ENCODE peak calls at places on chromosomes 12 and 14, in five cellular contexts. T is fibroblast of mammary gland, S is sigmoid colon, E is cardiac fibroblast, N is astrocyte of the spinal cord. L is an unnamed sample.

GRCh38 chr14:25136811-25137210 is 86.9 kb upstream of the STXBP6 start:
- DNase-seq in N (no peak), S (no peak), T (no peak), E (no peak), L (no peak)

GRCh38 chr12:131190965-131191364 is 237.3 kb downstream of the ADGRD1 start:
- DNase-seq in N (no peak), S (no peak), E (no peak), T (no peak), L (no peak)

GRCh38 chr12:52372216-52373154 is 5.2 kb upstream of the KRT85 start:
- DNase-seq in T (peak), S (peak), E (peak), N (peak), L (peak)

GRCh38 chr12:53937596-53938275 is 895 bp upstream of the HOXC13 start:
- DNase-seq in N (no peak), E (no peak), T (no peak), S (no peak), L (no peak)

GRCh38 chr12:39145175-39145999 is 240.0 kb upstream of the CPNE8 start:
- DNase-seq in S (peak), N (peak), T (peak), E (peak), L (peak)

GRCh38 chr14:42192659-42193425 is 586.2 kb downstream of the LRFN5 start:
- DNase-seq in T (peak), N (peak), S (no peak), E (peak), L (peak)

GRCh38 chr12:58819945-58820344 is 100.4 kb downstream of the LRIG3 start:
- DNase-seq in E (no peak), T (peak), S (no peak), N (peak), L (no peak)

GRCh38 chr12:120444676-120445075 is 1.5 kb downstream of the TRIAP1 start:
- DNase-seq in T (no peak), S (no peak), N (no peak), E (no peak), L (no peak)

GRCh38 chr14:101791919-101792572 is 30.5 kb downstream of the PPP2R5C start:
- DNase-seq in N (peak), E (peak), T (peak), S (no peak), L (peak)

GRCh38 chr14:101789222-101789621 is 27.7 kb downstream of the PPP2R5C start:
- DNase-seq in N (no peak), T (no peak), S (no peak), E (no peak), L (no peak)

GRCh38 chr14:101788016-101788695 is 26.6 kb downstream of the PPP2R5C start:
- DNase-seq in E (no peak), N (no peak), S (no peak), T (peak), L (no peak)

GRCh38 chr14:101784631-101785030 is 23.1 kb downstream of the PPP2R5C start:
- DNase-seq in S (no peak), T (no peak), N (no peak), E (no peak), L (no peak)

DNA sequence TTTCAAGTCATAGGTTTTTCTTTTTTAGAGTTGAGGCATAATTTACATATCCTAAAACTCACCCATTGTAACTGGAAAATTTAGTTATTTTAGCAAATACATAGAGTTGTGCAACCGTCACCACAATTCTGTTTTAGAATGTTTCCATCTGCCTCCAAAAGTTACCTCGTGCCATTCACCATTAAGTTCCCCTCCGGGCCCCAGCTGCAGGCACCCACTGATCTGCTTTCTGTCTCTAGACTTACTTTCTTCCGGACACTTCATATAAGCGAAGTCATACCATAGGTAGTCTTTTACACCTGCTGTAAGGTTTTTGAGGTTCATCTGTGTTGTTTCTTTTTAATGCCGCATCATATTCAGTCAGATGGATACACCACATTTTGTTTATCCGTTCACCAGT is 28.7 kb downstream of the PPP2R5C start:
- DNase-seq in E (no peak), T (no peak), N (no peak), S (no peak), L (no peak)
- H3K4me3 ChIP-seq in E (no peak), T (no peak), N (no peak), S (no peak), L (no peak)

DNA sequence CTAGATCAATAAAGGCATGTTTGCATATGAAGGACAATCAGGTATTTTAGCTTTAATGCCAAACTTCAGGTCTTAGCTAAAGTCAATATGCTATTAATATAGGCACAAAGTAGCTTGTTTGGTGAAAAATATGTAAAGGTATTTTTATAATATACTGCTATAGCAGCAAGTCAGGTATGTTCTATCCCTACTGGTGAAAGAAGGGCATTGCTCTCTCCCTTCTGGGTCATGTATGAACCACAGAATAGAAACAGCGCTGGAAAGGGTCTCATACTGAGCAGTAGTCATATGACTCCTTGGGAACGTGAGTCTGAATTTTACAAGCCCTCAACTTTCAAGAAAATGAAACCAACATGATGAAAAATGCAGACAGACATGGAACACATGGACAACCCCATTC is 314.6 kb downstream of the GRIN2B start:
- DNase-seq in E (no peak), T (no peak), S (no peak), N (no peak), L (no peak)
- TF ChIP-seq CTCF in E (no peak), T (no peak), S (no peak), N (no peak), L (no peak)

GRCh38 chr12:104721065-104721458 is 237.0 kb downstream of the SLC41A2 start:
- DNase-seq in S (no peak), E (no peak), N (no peak), T (no peak), L (no peak)
- H3K4me3 ChIP-seq in S (no peak), E (no peak), N (no peak), T (no peak), L (no peak)

GRCh38 chr14:103517626-103518415 is 4.8 kb downstream of the CKB start:
- DNase-seq in N (no peak), T (no peak), E (no peak), S (peak), L (no peak)
- TF ChIP-seq CTCF in N (no peak), T (no peak), E (no peak), S (no peak), L (no peak)

DNA sequence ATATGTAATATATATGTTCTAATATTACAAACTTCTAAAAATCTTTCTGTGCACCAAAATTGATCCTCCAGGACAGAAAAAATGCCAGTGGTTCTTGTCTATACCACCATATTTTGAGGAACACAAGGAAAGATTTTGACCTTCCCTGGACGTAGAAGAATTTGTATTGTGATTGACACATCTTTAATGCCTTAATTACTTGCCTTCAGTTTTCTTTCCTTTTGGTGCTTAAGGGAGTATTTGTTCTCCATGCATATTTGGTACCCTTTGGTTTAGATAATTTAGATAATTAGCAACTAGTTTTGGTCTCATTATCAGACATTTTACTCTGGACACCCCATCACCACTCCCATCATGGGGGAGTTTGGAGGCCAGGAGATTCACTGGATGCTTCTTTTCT is 27.6 kb downstream of the TRAF3 start:
- DNase-seq in N (no peak), E (no peak), T (no peak), S (no peak), L (no peak)
- H3K4me3 ChIP-seq in N (no peak), E (no peak), T (no peak), S (no peak), L (no peak)

DNA sequence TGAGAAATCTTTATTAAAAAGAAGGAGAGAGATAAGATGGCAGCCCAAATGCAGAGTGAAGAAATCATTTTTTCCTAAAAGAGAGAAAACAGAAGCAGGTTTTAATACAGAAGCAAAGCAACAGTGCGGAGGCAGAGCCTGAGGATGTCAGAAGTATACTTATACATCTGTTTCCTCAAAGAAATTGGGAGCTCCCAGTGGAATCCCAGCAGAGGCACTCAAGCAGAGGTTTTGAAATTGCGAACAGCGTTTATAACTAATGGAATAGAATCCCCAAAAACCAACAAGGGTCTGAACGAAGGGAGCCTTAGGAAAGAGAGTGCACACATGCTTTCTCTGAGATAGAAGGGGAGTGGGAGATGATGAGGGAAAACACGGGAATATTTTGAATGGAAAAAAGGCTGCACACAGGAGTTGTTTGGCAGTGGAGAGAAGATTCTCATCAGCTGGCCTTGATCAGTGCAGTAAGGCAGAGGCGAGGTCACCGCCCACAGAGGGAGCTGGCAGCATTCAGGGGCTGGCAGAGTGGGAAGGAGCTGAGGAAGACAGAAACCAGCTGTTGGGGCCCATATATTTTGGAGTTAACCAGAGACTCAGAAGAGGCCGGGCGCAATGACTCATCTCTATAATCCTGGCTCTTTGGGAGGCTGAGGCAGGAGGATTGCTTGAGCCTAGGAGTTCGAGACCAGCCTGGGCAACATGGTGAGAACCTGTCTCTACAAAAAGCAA is 17.5 kb downstream of the SMCO2 start:
- DNase-seq in N (no peak), S (peak), E (peak), T (peak), L (peak)
- TF ChIP-seq CTCF in N (no peak), S (no peak), E (no peak), T (no peak), L (no peak)

GRCh38 chr14:75281691-75282000 is 3.0 kb downstream of the FOS start:
- DNase-seq in T (no peak), N (no peak), S (no peak), E (no peak), L (no peak)
- H3K4me3 ChIP-seq in T (no peak), N (no peak), S (peak), E (no peak), L (no peak)

DNA sequence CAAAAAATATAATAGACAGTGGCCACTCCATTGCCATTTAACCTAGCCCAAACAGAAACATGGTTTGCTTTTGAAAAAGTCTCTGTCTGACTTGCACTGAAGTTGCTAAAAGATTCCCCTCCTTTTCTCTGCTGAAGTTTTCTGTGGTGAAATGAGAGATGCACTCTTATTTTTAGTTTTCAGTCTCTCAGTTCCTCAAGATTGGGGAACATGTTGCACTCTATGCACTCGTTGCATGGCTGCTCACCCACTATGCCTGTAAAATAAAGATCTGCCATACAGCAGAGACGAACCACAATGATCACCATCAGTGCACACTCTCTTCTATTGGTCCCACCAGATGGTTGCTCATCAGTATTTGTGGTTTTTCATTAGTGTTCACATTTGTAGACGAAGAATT is 13.1 kb upstream of the DAAM1 start:
- DNase-seq in S (no peak), N (no peak), T (no peak), E (no peak), L (no peak)
- TF ChIP-seq CTCF in S (no peak), N (no peak), T (no peak), E (no peak), L (no peak)

GRCh38 chr14:63924375-63924774 is 71.6 kb downstream of the SYNE2 start:
- DNase-seq in S (no peak), N (no peak), E (no peak), T (no peak), L (no peak)
- H3K4me3 ChIP-seq in S (no peak), N (no peak), E (no peak), T (no peak), L (no peak)

GRCh38 chr12:102659200-102659911 is 179.0 kb upstream of the IGF1 start:
- DNase-seq in N (no peak), S (no peak), E (no peak), T (no peak), L (no peak)
- TF ChIP-seq CTCF in N (no peak), S (no peak), E (no peak), T (no peak), L (no peak)